ENCODE peak calls at places on chromosomes 3 and 15, in nine cellular contexts. W is Right ventricle myocardium superior, X is ELF-1, D is heart left ventricle, N is EH, V is fibroblast of the aortic adventitia, R is psoas muscle, H is AG04450, M is SJSA1. A is an unnamed sample.

GRCh38 chr15:73988075-73988969 is 3.8 kb downstream of the STOML1 start:
- DNase-seq in D (no peak), N (peak; percentile 36), X (no peak), V (no peak), M (peak; percentile 67), W (no peak), H (no peak), R (no peak), A (no peak)

GRCh38 chr3:124420392-124420791 is 309.9 kb upstream of the UMPS start:
- DNase-seq in W (no peak), D (no peak), H (no peak), M (no peak), R (no peak), V (no peak), X (no peak), N (no peak), A (no peak)

GRCh38 chr3:169661567-169662214 is 1.8 kb downstream of the MECOM start:
- DNase-seq in V (peak; percentile 64), X (peak; percentile 77), D (peak; percentile 69), M (no peak), R (peak; percentile 59), W (peak; percentile 64), N (peak; percentile 42), H (no peak), A (no peak)

GRCh38 chr3:61562042-61562809 is 855 bp downstream of the PTPRG start:
- DNase-seq in X (peak; percentile 37), H (no peak), W (peak; percentile 52), D (peak; percentile 63), V (peak; percentile 47), M (peak; percentile 41), R (peak; percentile 69), N (peak; percentile 37), A (no peak)

GRCh38 chr3:59809750-59810444 is 760.1 kb upstream of the CFAP20DC start:
- DNase-seq in D (no peak), R (no peak), M (no peak), N (peak; percentile 45), X (peak; percentile 50), V (peak; percentile 61), W (no peak), H (peak; percentile 18), A (no peak)

GRCh38 chr15:92963794-92964193 is 63.7 kb downstream of the CHD2 start:
- DNase-seq in R (no peak), D (no peak), H (no peak), M (no peak), W (no peak), N (no peak), V (no peak), X (no peak), A (no peak)

GRCh38 chr3:126540946-126541627 is 17.1 kb downstream of the CHST13 start:
- DNase-seq in M (peak; percentile 37), H (no peak), D (peak; percentile 48), X (peak; percentile 2), N (no peak), V (no peak), W (peak; percentile 33), R (peak; percentile 33), A (no peak)

GRCh38 chr3:182484184-182484583 is 309.1 kb upstream of the ATP11B start:
- DNase-seq in M (no peak), D (no peak), V (no peak), H (no peak), R (no peak), W (no peak), N (no peak), X (no peak), A (no peak)

GRCh38 chr15:25247418-25248030 is 191.3 kb downstream of the UBE3A start:
- DNase-seq in R (peak; percentile 31), N (no peak), H (no peak), X (no peak), W (no peak), D (peak; percentile 27), V (no peak), M (no peak), A (no peak)